ENCODE peak calls at places on chromosomes 13 and 19, in ten cellular contexts. One of them, this sample, is unnamed.
A peak's percentile ranks its signal among the peaks of the same experiment; 100 is the strongest.

GRCh38 chr13:32587014-32587773 is 942 bp downstream of the PDS5B start:
- DNase-seq in mucosa of gallbladder: peak; percentile 51
- DNase-seq in WTC11: peak; percentile 70
- DNase-seq in activated CD4-positive, alpha-beta T cell treated with anti-CD3 and anti-CD28 coated beads for 36 hours: peak; percentile 80
- DNase-seq in lower leg skin: peak; percentile 43
- DNase-seq in GF-D8: peak; percentile 56
- DNase-seq in NCI-H1417 treated with DMSO at 0.1 percent for 48 hours: no peak
- DNase-seq in cardiac fibroblast: peak; percentile 70
- DNase-seq in dorsolateral prefrontal cortex: peak; percentile 64
- DNase-seq in GDM1: peak; percentile 41
- DNase-seq in this sample: peak; percentile 74

GRCh38 chr19:8367327-8368001 is 3.5 kb downstream of the ANGPTL4 start:
- DNase-seq in mucosa of gallbladder: peak; percentile 88
- DNase-seq in WTC11: peak; percentile 74
- DNase-seq in activated CD4-positive, alpha-beta T cell treated with anti-CD3 and anti-CD28 coated beads for 36 hours: peak; percentile 30
- DNase-seq in lower leg skin: peak; percentile 75
- DNase-seq in GF-D8: no peak
- DNase-seq in NCI-H1417 treated with DMSO at 0.1 percent for 48 hours: no peak
- DNase-seq in cardiac fibroblast: peak; percentile 99
- DNase-seq in dorsolateral prefrontal cortex: peak; percentile 26
- DNase-seq in GDM1: no peak
- DNase-seq in this sample: peak; percentile 91

GRCh38 chr13:82655518-82655855 is 1226.8 kb downstream of the SLITRK1 start:
- DNase-seq in mucosa of gallbladder: no peak
- DNase-seq in WTC11: no peak
- DNase-seq in activated CD4-positive, alpha-beta T cell treated with anti-CD3 and anti-CD28 coated beads for 36 hours: no peak
- DNase-seq in lower leg skin: no peak
- DNase-seq in GF-D8: no peak
- DNase-seq in NCI-H1417 treated with DMSO at 0.1 percent for 48 hours: no peak
- DNase-seq in cardiac fibroblast: no peak
- DNase-seq in dorsolateral prefrontal cortex: no peak
- DNase-seq in GDM1: no peak
- DNase-seq in this sample: no peak

GRCh38 chr13:105543742-105544141 is 991.7 kb downstream of the EFNB2 start:
- DNase-seq in mucosa of gallbladder: no peak
- DNase-seq in WTC11: no peak
- DNase-seq in activated CD4-positive, alpha-beta T cell treated with anti-CD3 and anti-CD28 coated beads for 36 hours: no peak
- DNase-seq in lower leg skin: no peak
- DNase-seq in GF-D8: no peak
- DNase-seq in NCI-H1417 treated with DMSO at 0.1 percent for 48 hours: no peak
- DNase-seq in cardiac fibroblast: no peak
- DNase-seq in dorsolateral prefrontal cortex: no peak
- DNase-seq in GDM1: no peak
- DNase-seq in this sample: no peak

GRCh38 chr13:110134801-110135200 is 172.2 kb downstream of the COL4A1 start:
- DNase-seq in mucosa of gallbladder: no peak
- DNase-seq in WTC11: no peak
- DNase-seq in activated CD4-positive, alpha-beta T cell treated with anti-CD3 and anti-CD28 coated beads for 36 hours: no peak
- DNase-seq in lower leg skin: peak; percentile 12
- DNase-seq in GF-D8: no peak
- DNase-seq in NCI-H1417 treated with DMSO at 0.1 percent for 48 hours: no peak
- DNase-seq in cardiac fibroblast: no peak
- DNase-seq in dorsolateral prefrontal cortex: no peak
- DNase-seq in GDM1: no peak
- DNase-seq in this sample: peak; percentile 37

GRCh38 chr13:51339354-51339753 is at the start of gene SERPINE3:
- DNase-seq in mucosa of gallbladder: no peak
- DNase-seq in WTC11: no peak
- DNase-seq in activated CD4-positive, alpha-beta T cell treated with anti-CD3 and anti-CD28 coated beads for 36 hours: no peak
- DNase-seq in lower leg skin: no peak
- DNase-seq in GF-D8: no peak
- DNase-seq in NCI-H1417 treated with DMSO at 0.1 percent for 48 hours: no peak
- DNase-seq in cardiac fibroblast: no peak
- DNase-seq in dorsolateral prefrontal cortex: no peak
- DNase-seq in GDM1: no peak
- DNase-seq in this sample: no peak

GRCh38 chr13:43021926-43022670 is 1.3 kb upstream of the DNAJC15 start:
- DNase-seq in mucosa of gallbladder: no peak
- DNase-seq in WTC11: no peak
- DNase-seq in activated CD4-positive, alpha-beta T cell treated with anti-CD3 and anti-CD28 coated beads for 36 hours: no peak
- DNase-seq in lower leg skin: no peak
- DNase-seq in GF-D8: no peak
- DNase-seq in NCI-H1417 treated with DMSO at 0.1 percent for 48 hours: no peak
- DNase-seq in cardiac fibroblast: peak; percentile 86
- DNase-seq in dorsolateral prefrontal cortex: no peak
- DNase-seq in GDM1: no peak
- DNase-seq in this sample: no peak

GRCh38 chr13:100340865-100341264 is 247.7 kb downstream of the GGACT start:
- DNase-seq in mucosa of gallbladder: no peak
- DNase-seq in WTC11: no peak
- DNase-seq in activated CD4-positive, alpha-beta T cell treated with anti-CD3 and anti-CD28 coated beads for 36 hours: no peak
- DNase-seq in lower leg skin: no peak
- DNase-seq in GF-D8: no peak
- DNase-seq in NCI-H1417 treated with DMSO at 0.1 percent for 48 hours: no peak
- DNase-seq in cardiac fibroblast: no peak
- DNase-seq in dorsolateral prefrontal cortex: no peak
- DNase-seq in GDM1: no peak
- DNase-seq in this sample: no peak

GRCh38 chr19:15297416-15298224 is 34.7 kb downstream of the BRD4 start:
- DNase-seq in mucosa of gallbladder: no peak
- DNase-seq in WTC11: peak; percentile 33
- DNase-seq in activated CD4-positive, alpha-beta T cell treated with anti-CD3 and anti-CD28 coated beads for 36 hours: peak; percentile 55
- DNase-seq in lower leg skin: no peak
- DNase-seq in GF-D8: peak; percentile 22
- DNase-seq in NCI-H1417 treated with DMSO at 0.1 percent for 48 hours: no peak
- DNase-seq in cardiac fibroblast: peak; percentile 37
- DNase-seq in dorsolateral prefrontal cortex: no peak
- DNase-seq in GDM1: no peak
- DNase-seq in this sample: no peak

GRCh38 chr13:60583911-60584753 is 187.1 kb downstream of the TDRD3 start:
- DNase-seq in mucosa of gallbladder: no peak
- DNase-seq in WTC11: peak; percentile 66
- DNase-seq in activated CD4-positive, alpha-beta T cell treated with anti-CD3 and anti-CD28 coated beads for 36 hours: peak; percentile 32
- DNase-seq in lower leg skin: peak; percentile 70
- DNase-seq in GF-D8: peak; percentile 46
- DNase-seq in NCI-H1417 treated with DMSO at 0.1 percent for 48 hours: no peak
- DNase-seq in cardiac fibroblast: peak; percentile 72
- DNase-seq in dorsolateral prefrontal cortex: no peak
- DNase-seq in GDM1: no peak
- DNase-seq in this sample: peak; percentile 63

GRCh38 chr13:47747901-47748300 is 253.2 kb downstream of the SUCLA2 start:
- DNase-seq in mucosa of gallbladder: no peak
- DNase-seq in WTC11: no peak
- DNase-seq in activated CD4-positive, alpha-beta T cell treated with anti-CD3 and anti-CD28 coated beads for 36 hours: no peak
- DNase-seq in lower leg skin: no peak
- DNase-seq in GF-D8: no peak
- DNase-seq in NCI-H1417 treated with DMSO at 0.1 percent for 48 hours: no peak
- DNase-seq in cardiac fibroblast: no peak
- DNase-seq in dorsolateral prefrontal cortex: no peak
- DNase-seq in GDM1: no peak
- DNase-seq in this sample: no peak

GRCh38 chr19:46813570-46814358 is 25.4 kb upstream of the SLC1A5 start:
- DNase-seq in mucosa of gallbladder: peak; percentile 78
- DNase-seq in WTC11: no peak
- DNase-seq in activated CD4-positive, alpha-beta T cell treated with anti-CD3 and anti-CD28 coated beads for 36 hours: no peak
- DNase-seq in lower leg skin: no peak
- DNase-seq in GF-D8: no peak
- DNase-seq in NCI-H1417 treated with DMSO at 0.1 percent for 48 hours: no peak
- DNase-seq in cardiac fibroblast: peak; percentile 94
- DNase-seq in dorsolateral prefrontal cortex: no peak
- DNase-seq in GDM1: no peak
- DNase-seq in this sample: peak; percentile 48

GRCh38 chr19:19742773-19743172 is 9.9 kb upstream of the ZNF14 start:
- DNase-seq in mucosa of gallbladder: no peak
- DNase-seq in WTC11: no peak
- DNase-seq in activated CD4-positive, alpha-beta T cell treated with anti-CD3 and anti-CD28 coated beads for 36 hours: no peak
- DNase-seq in lower leg skin: no peak
- DNase-seq in GF-D8: no peak
- DNase-seq in NCI-H1417 treated with DMSO at 0.1 percent for 48 hours: no peak
- DNase-seq in cardiac fibroblast: no peak
- DNase-seq in dorsolateral prefrontal cortex: no peak
- DNase-seq in GDM1: no peak
- DNase-seq in this sample: no peak

GRCh38 chr13:110648155-110648819 is 32.9 kb downstream of the NAXD start:
- DNase-seq in mucosa of gallbladder: no peak
- DNase-seq in WTC11: no peak
- DNase-seq in activated CD4-positive, alpha-beta T cell treated with anti-CD3 and anti-CD28 coated beads for 36 hours: no peak
- DNase-seq in lower leg skin: no peak
- DNase-seq in GF-D8: no peak
- DNase-seq in NCI-H1417 treated with DMSO at 0.1 percent for 48 hours: no peak
- DNase-seq in cardiac fibroblast: no peak
- DNase-seq in dorsolateral prefrontal cortex: no peak
- DNase-seq in GDM1: no peak
- DNase-seq in this sample: no peak

GRCh38 chr13:98938801-98939200 is 39.1 kb downstream of the DOCK9 start:
- DNase-seq in mucosa of gallbladder: no peak
- DNase-seq in WTC11: peak; percentile 40
- DNase-seq in activated CD4-positive, alpha-beta T cell treated with anti-CD3 and anti-CD28 coated beads for 36 hours: no peak
- DNase-seq in lower leg skin: no peak
- DNase-seq in GF-D8: no peak
- DNase-seq in NCI-H1417 treated with DMSO at 0.1 percent for 48 hours: no peak
- DNase-seq in cardiac fibroblast: no peak
- DNase-seq in dorsolateral prefrontal cortex: no peak
- DNase-seq in GDM1: no peak
- DNase-seq in this sample: no peak

GRCh38 chr19:4861147-4861546 is 6.3 kb downstream of the PLIN3 start:
- DNase-seq in mucosa of gallbladder: peak; percentile 84
- DNase-seq in WTC11: no peak
- DNase-seq in activated CD4-positive, alpha-beta T cell treated with anti-CD3 and anti-CD28 coated beads for 36 hours: no peak
- DNase-seq in lower leg skin: peak; percentile 45
- DNase-seq in GF-D8: no peak
- DNase-seq in NCI-H1417 treated with DMSO at 0.1 percent for 48 hours: peak; percentile 53
- DNase-seq in cardiac fibroblast: no peak
- DNase-seq in dorsolateral prefrontal cortex: no peak
- DNase-seq in GDM1: no peak
- DNase-seq in this sample: no peak

GRCh38 chr13:105814902-105815250 is 720.6 kb downstream of the EFNB2 start:
- DNase-seq in mucosa of gallbladder: no peak
- DNase-seq in WTC11: no peak
- DNase-seq in activated CD4-positive, alpha-beta T cell treated with anti-CD3 and anti-CD28 coated beads for 36 hours: no peak
- DNase-seq in lower leg skin: no peak
- DNase-seq in GF-D8: no peak
- DNase-seq in NCI-H1417 treated with DMSO at 0.1 percent for 48 hours: no peak
- DNase-seq in cardiac fibroblast: no peak
- DNase-seq in dorsolateral prefrontal cortex: no peak
- DNase-seq in GDM1: no peak
- DNase-seq in this sample: no peak

GRCh38 chr19:1369214-1369805 is 14.4 kb upstream of the NDUFS7 start:
- DNase-seq in mucosa of gallbladder: no peak
- DNase-seq in WTC11: no peak
- DNase-seq in activated CD4-positive, alpha-beta T cell treated with anti-CD3 and anti-CD28 coated beads for 36 hours: no peak
- DNase-seq in lower leg skin: no peak
- DNase-seq in GF-D8: no peak
- DNase-seq in NCI-H1417 treated with DMSO at 0.1 percent for 48 hours: no peak
- DNase-seq in cardiac fibroblast: no peak
- DNase-seq in dorsolateral prefrontal cortex: no peak
- DNase-seq in GDM1: no peak
- DNase-seq in this sample: no peak

GRCh38 chr19:44072543-44073401 is 813 bp downstream of the ZNF284 start:
- DNase-seq in mucosa of gallbladder: no peak
- DNase-seq in WTC11: no peak
- DNase-seq in activated CD4-positive, alpha-beta T cell treated with anti-CD3 and anti-CD28 coated beads for 36 hours: peak; percentile 8
- DNase-seq in lower leg skin: no peak
- DNase-seq in GF-D8: no peak
- DNase-seq in NCI-H1417 treated with DMSO at 0.1 percent for 48 hours: no peak
- DNase-seq in cardiac fibroblast: peak; percentile 5
- DNase-seq in dorsolateral prefrontal cortex: peak; percentile 5
- DNase-seq in GDM1: no peak
- DNase-seq in this sample: peak; percentile 48

GRCh38 chr19:4115050-4115817 is 8.7 kb downstream of the MAP2K2 start:
- DNase-seq in mucosa of gallbladder: peak; percentile 25
- DNase-seq in WTC11: no peak
- DNase-seq in activated CD4-positive, alpha-beta T cell treated with anti-CD3 and anti-CD28 coated beads for 36 hours: peak; percentile 77
- DNase-seq in lower leg skin: no peak
- DNase-seq in GF-D8: no peak
- DNase-seq in NCI-H1417 treated with DMSO at 0.1 percent for 48 hours: no peak
- DNase-seq in cardiac fibroblast: no peak
- DNase-seq in dorsolateral prefrontal cortex: peak; percentile 80
- DNase-seq in GDM1: no peak
- DNase-seq in this sample: no peak

This sample was measured in AG20443.